ENCODE peak calls at places on chromosomes 4 and X, in six cellular contexts. One of them, this sample, is unnamed.

GRCh38 chrX:45202171-45202570 is 1.5 kb upstream of the DIPK2B start:
- DNase-seq in right cardiac atrium: no peak
- DNase-seq in ovary: no peak
- DNase-seq in CD8-positive, alpha-beta T cell: no peak
- DNase-seq in hepatocyte: no peak
- DNase-seq in body of pancreas: no peak
- DNase-seq in this sample: no peak

GRCh38 chr4:1598641-1599481 is 85.3 kb downstream of the FAM53A start:
- DNase-seq in right cardiac atrium: peak; percentile 19
- DNase-seq in ovary: no peak
- DNase-seq in CD8-positive, alpha-beta T cell: peak; percentile 2
- DNase-seq in hepatocyte: no peak
- DNase-seq in body of pancreas: no peak
- DNase-seq in this sample: no peak

GRCh38 chr4:153291562-153291961 is 52.9 kb upstream of the MND1 start:
- DNase-seq in right cardiac atrium: no peak
- DNase-seq in ovary: no peak
- DNase-seq in CD8-positive, alpha-beta T cell: no peak
- DNase-seq in hepatocyte: no peak
- DNase-seq in body of pancreas: no peak
- DNase-seq in this sample: no peak

GRCh38 chr4:60522265-60522664 is 677.9 kb upstream of the ADGRL3 start:
- DNase-seq in right cardiac atrium: no peak
- DNase-seq in ovary: no peak
- DNase-seq in CD8-positive, alpha-beta T cell: no peak
- DNase-seq in hepatocyte: no peak
- DNase-seq in body of pancreas: no peak
- DNase-seq in this sample: no peak

GRCh38 chrX:3803713-3804112 is 90.3 kb upstream of the PRKX start:
- DNase-seq in right cardiac atrium: no peak
- DNase-seq in ovary: no peak
- DNase-seq in CD8-positive, alpha-beta T cell: no peak
- DNase-seq in hepatocyte: no peak
- DNase-seq in body of pancreas: no peak
- DNase-seq in this sample: no peak

GRCh38 chr4:150130953-150131352 is 52.7 kb downstream of the DCLK2 start:
- DNase-seq in right cardiac atrium: no peak
- DNase-seq in ovary: no peak
- DNase-seq in CD8-positive, alpha-beta T cell: no peak
- DNase-seq in hepatocyte: no peak
- DNase-seq in body of pancreas: no peak
- DNase-seq in this sample: no peak

GRCh38 chr4:72951628-72952027 is 117.9 kb downstream of the COX18 start:
- DNase-seq in right cardiac atrium: no peak
- DNase-seq in ovary: no peak
- DNase-seq in CD8-positive, alpha-beta T cell: no peak
- DNase-seq in hepatocyte: no peak
- DNase-seq in body of pancreas: no peak
- DNase-seq in this sample: peak; percentile 54

GRCh38 chr4:39237179-39237578 is 54.9 kb downstream of the WDR19 start:
- DNase-seq in right cardiac atrium: no peak
- DNase-seq in ovary: no peak
- DNase-seq in CD8-positive, alpha-beta T cell: no peak
- DNase-seq in hepatocyte: peak; percentile 53
- DNase-seq in body of pancreas: no peak
- DNase-seq in this sample: no peak

GRCh38 chr4:41141910-41142309 is 72.4 kb downstream of the APBB2 start:
- DNase-seq in right cardiac atrium: no peak
- DNase-seq in ovary: no peak
- DNase-seq in CD8-positive, alpha-beta T cell: no peak
- DNase-seq in hepatocyte: no peak
- DNase-seq in body of pancreas: no peak
- DNase-seq in this sample: no peak

GRCh38 chr4:60863442-60863841 is 336.7 kb upstream of the ADGRL3 start:
- DNase-seq in right cardiac atrium: no peak
- DNase-seq in ovary: no peak
- DNase-seq in CD8-positive, alpha-beta T cell: no peak
- DNase-seq in hepatocyte: no peak
- DNase-seq in body of pancreas: no peak
- DNase-seq in this sample: no peak

GRCh38 chr4:147370881-147371280 is 110.0 kb upstream of the EDNRA start:
- DNase-seq in right cardiac atrium: no peak
- DNase-seq in ovary: no peak
- DNase-seq in CD8-positive, alpha-beta T cell: no peak
- DNase-seq in hepatocyte: peak; percentile 44
- DNase-seq in body of pancreas: no peak
- DNase-seq in this sample: no peak

GRCh38 chrX:27728291-27728690 is 79.5 kb upstream of the MAGEB10 start:
- DNase-seq in right cardiac atrium: no peak
- DNase-seq in ovary: no peak
- DNase-seq in CD8-positive, alpha-beta T cell: no peak
- DNase-seq in hepatocyte: no peak
- DNase-seq in body of pancreas: no peak
- DNase-seq in this sample: peak; percentile 43

GRCh38 chr4:55177461-55177860 is 52.1 kb upstream of the KDR start:
- DNase-seq in right cardiac atrium: no peak
- DNase-seq in ovary: no peak
- DNase-seq in CD8-positive, alpha-beta T cell: no peak
- DNase-seq in hepatocyte: no peak
- DNase-seq in body of pancreas: no peak
- DNase-seq in this sample: no peak

GRCh38 chr4:55176497-55176896 is 51.1 kb upstream of the KDR start:
- DNase-seq in right cardiac atrium: no peak
- DNase-seq in ovary: no peak
- DNase-seq in CD8-positive, alpha-beta T cell: no peak
- DNase-seq in hepatocyte: no peak
- DNase-seq in body of pancreas: no peak
- DNase-seq in this sample: no peak

GRCh38 chr4:55175779-55176231 is 50.4 kb upstream of the KDR start:
- DNase-seq in right cardiac atrium: no peak
- DNase-seq in ovary: no peak
- DNase-seq in CD8-positive, alpha-beta T cell: no peak
- DNase-seq in hepatocyte: no peak
- DNase-seq in body of pancreas: no peak
- DNase-seq in this sample: no peak

GRCh38 chr4:55180980-55181379 is 55.6 kb upstream of the KDR start:
- DNase-seq in right cardiac atrium: no peak
- DNase-seq in ovary: no peak
- DNase-seq in CD8-positive, alpha-beta T cell: no peak
- DNase-seq in hepatocyte: no peak
- DNase-seq in body of pancreas: no peak
- DNase-seq in this sample: no peak

DNA sequence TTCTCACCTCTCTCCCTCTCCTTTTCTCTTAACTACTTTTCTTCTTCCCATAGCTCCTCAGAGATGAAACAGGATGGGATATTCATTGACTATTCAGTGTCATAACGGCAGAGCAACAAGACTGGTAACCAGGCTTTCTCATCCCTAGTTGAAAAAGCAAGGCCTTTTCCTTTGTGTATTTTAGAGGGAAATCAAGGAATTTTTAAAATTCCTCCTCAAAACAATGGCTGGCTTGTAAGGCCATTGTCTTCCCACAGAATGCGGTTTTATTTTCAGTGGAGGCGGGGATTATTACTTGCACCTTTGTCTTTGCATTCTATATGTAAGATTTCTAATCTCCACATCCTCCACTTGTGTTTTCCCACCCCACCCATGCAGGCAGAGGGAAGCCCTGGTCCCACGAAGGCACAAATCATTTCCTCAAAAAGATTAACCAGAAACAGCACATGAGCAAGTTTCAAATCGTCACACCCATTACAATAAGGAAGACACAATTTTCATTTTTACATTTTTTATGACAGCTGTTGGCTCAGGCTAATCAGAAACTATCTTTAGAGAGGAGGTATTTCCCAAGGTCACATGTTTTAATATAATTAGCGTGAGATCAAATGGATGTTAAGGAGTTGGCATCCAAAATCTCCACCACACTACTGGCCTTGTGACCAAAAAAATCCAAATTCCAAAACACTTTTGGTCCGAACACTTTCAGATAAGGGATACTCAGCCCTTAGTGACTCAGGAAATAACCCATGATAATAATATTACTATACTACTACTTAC is 53.0 kb upstream of the KDR start:
- DNase-seq in right cardiac atrium: no peak
- DNase-seq in ovary: no peak
- DNase-seq in CD8-positive, alpha-beta T cell: no peak
- DNase-seq in hepatocyte: no peak
- DNase-seq in body of pancreas: no peak
- DNase-seq in this sample: no peak
- H3K27ac ChIP-seq in right cardiac atrium: peak overlapping the region; percentile 57
- H3K27ac ChIP-seq in ovary: no peak overlapping the region
- H3K27ac ChIP-seq in CD8-positive, alpha-beta T cell: no peak overlapping the region
- H3K27ac ChIP-seq in hepatocyte: no peak overlapping the region
- H3K27ac ChIP-seq in body of pancreas: no peak overlapping the region
- H3K27ac ChIP-seq in this sample: no peak overlapping the region

GRCh38 chr4:128810331-128810870 is 901 bp downstream of the JADE1 start:
- DNase-seq in right cardiac atrium: no peak
- DNase-seq in ovary: peak; percentile 29
- DNase-seq in CD8-positive, alpha-beta T cell: peak; percentile 29
- DNase-seq in hepatocyte: peak; percentile 51
- DNase-seq in body of pancreas: peak; percentile 60
- DNase-seq in this sample: peak; percentile 18

GRCh38 chr4:128811571-128812359 is 2.3 kb downstream of the JADE1 start:
- DNase-seq in right cardiac atrium: peak; percentile 96
- DNase-seq in ovary: peak; percentile 79
- DNase-seq in CD8-positive, alpha-beta T cell: peak; percentile 77
- DNase-seq in hepatocyte: peak; percentile 91
- DNase-seq in body of pancreas: peak; percentile 85
- DNase-seq in this sample: peak; percentile 81

GRCh38 chr4:128812360-128812958 is 3.0 kb downstream of the JADE1 start:
- DNase-seq in right cardiac atrium: no peak
- DNase-seq in ovary: no peak
- DNase-seq in CD8-positive, alpha-beta T cell: peak; percentile 59
- DNase-seq in hepatocyte: peak; percentile 81
- DNase-seq in body of pancreas: peak; percentile 38
- DNase-seq in this sample: peak; percentile 59

GRCh38 chr4:128809477-128810330 is at the start of gene JADE1:
- DNase-seq in right cardiac atrium: peak; percentile 94
- DNase-seq in ovary: peak; percentile 89
- DNase-seq in CD8-positive, alpha-beta T cell: peak; percentile 92
- DNase-seq in hepatocyte: peak; percentile 96
- DNase-seq in body of pancreas: peak; percentile 94
- DNase-seq in this sample: peak; percentile 91

DNA sequence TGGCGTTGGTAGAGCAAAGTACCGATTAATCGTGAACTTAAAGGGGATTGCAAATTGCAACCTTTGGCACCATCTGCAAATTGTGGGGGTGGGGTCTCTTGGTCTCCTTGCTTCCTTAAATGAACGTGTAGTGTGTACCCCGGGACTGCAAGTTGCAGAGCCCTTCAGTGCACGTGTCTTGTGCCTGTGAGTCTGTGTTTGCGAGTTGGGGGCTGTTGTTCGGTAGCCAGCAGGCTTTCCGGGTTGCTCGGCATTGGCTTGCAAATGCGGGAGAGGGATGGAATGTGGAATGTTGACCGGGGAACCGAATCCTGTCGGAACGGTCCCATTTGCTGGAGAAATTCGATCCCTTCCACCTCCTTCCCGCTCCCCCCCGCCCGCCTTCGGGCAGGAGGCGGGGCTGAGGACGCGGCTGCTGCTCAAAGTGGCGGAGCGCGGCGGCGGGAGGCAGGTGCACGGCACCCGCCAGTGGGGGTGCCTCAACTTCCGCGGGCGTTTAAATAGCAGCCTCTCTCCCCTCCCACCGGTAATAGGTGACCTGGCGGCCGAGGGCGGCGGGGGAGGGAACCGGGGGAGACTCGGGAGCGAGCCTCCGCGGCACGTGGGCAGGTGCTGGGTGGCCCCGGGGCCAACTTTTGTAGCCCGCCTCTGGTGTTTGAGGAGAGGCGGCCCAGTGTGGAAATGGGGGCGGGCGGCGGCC is 1.5 kb downstream of the JADE1 start:
- DNase-seq in right cardiac atrium: peak; percentile 89
- DNase-seq in ovary: peak; percentile 82
- DNase-seq in CD8-positive, alpha-beta T cell: peak; percentile 85
- DNase-seq in hepatocyte: peak; percentile 89
- DNase-seq in body of pancreas: peak; percentile 91
- DNase-seq in this sample: peak; percentile 84
- H3K27ac ChIP-seq in right cardiac atrium: peak overlapping the region; percentile 76
- H3K27ac ChIP-seq in ovary: peak overlapping the region; percentile 87
- H3K27ac ChIP-seq in CD8-positive, alpha-beta T cell: peak overlapping the region; percentile 95
- H3K27ac ChIP-seq in hepatocyte: peak overlapping the region; percentile 96
- H3K27ac ChIP-seq in body of pancreas: peak overlapping the region; percentile 98
- H3K27ac ChIP-seq in this sample: peak overlapping the region; percentile 99

GRCh38 chrX:30904186-30904585 is 15.1 kb upstream of the TAB3 start:
- DNase-seq in right cardiac atrium: no peak
- DNase-seq in ovary: no peak
- DNase-seq in CD8-positive, alpha-beta T cell: no peak
- DNase-seq in hepatocyte: no peak
- DNase-seq in body of pancreas: no peak
- DNase-seq in this sample: no peak
- H3K27ac ChIP-seq in right cardiac atrium: no peak overlapping the region
- H3K27ac ChIP-seq in ovary: no peak overlapping the region
- H3K27ac ChIP-seq in CD8-positive, alpha-beta T cell: no peak overlapping the region
- H3K27ac ChIP-seq in hepatocyte: no peak overlapping the region
- H3K27ac ChIP-seq in body of pancreas: no peak overlapping the region
- H3K27ac ChIP-seq in this sample: no peak overlapping the region

GRCh38 chr4:85448880-85449763 is 25.8 kb upstream of the ARHGAP24 start:
- DNase-seq in right cardiac atrium: no peak
- DNase-seq in ovary: no peak
- DNase-seq in CD8-positive, alpha-beta T cell: no peak
- DNase-seq in hepatocyte: no peak
- DNase-seq in body of pancreas: no peak
- DNase-seq in this sample: no peak
- H3K27ac ChIP-seq in right cardiac atrium: no peak overlapping the region
- H3K27ac ChIP-seq in ovary: no peak overlapping the region
- H3K27ac ChIP-seq in CD8-positive, alpha-beta T cell: no peak overlapping the region
- H3K27ac ChIP-seq in hepatocyte: no peak overlapping the region
- H3K27ac ChIP-seq in body of pancreas: no peak overlapping the region
- H3K27ac ChIP-seq in this sample: no peak overlapping the region

GRCh38 chr4:26238426-26238781 is 82.4 kb upstream of the RBPJ start:
- DNase-seq in right cardiac atrium: no peak
- DNase-seq in ovary: no peak
- DNase-seq in CD8-positive, alpha-beta T cell: no peak
- DNase-seq in hepatocyte: peak; percentile 78
- DNase-seq in body of pancreas: no peak
- DNase-seq in this sample: no peak
- H3K27ac ChIP-seq in right cardiac atrium: no peak overlapping the region
- H3K27ac ChIP-seq in ovary: no peak overlapping the region
- H3K27ac ChIP-seq in CD8-positive, alpha-beta T cell: no peak overlapping the region
- H3K27ac ChIP-seq in hepatocyte: peak overlapping the region; percentile 94
- H3K27ac ChIP-seq in body of pancreas: no peak overlapping the region
- H3K27ac ChIP-seq in this sample: no peak overlapping the region